ENCODE peak calls at places on chromosome 4, in four cellular contexts. O, M, C and B are unnamed samples.

GRCh38 chr4:174437756-174438155 is 84.5 kb downstream of the HPGD start:
- DNase-seq in M (no peak), O (no peak), C (no peak), B (no peak)

GRCh38 chr4:56803473-56803872 is 18.0 kb downstream of the SPINK2 start:
- DNase-seq in M (no peak), O (peak), C (no peak), B (no peak)

GRCh38 chr4:8394125-8394524 is 46.4 kb downstream of the ACOX3 start:
- DNase-seq in M (no peak), C (no peak), O (no peak), B (no peak)

GRCh38 chr4:2417765-2418651 is at the start of gene ZFYVE28:
- DNase-seq in C (peak), O (no peak), M (peak), B (peak)

GRCh38 chr4:54082168-54082567 is 17.8 kb upstream of the CHIC2 start:
- DNase-seq in C (no peak), O (no peak), M (no peak), B (no peak)

GRCh38 chr4:43339435-43339834 is 446.9 kb downstream of the GRXCR1 start:
- DNase-seq in M (no peak), C (no peak), O (no peak), B (no peak)

GRCh38 chr4:87258677-87259076 is 38.3 kb upstream of the KLHL8 start:
- DNase-seq in C (no peak), M (no peak), O (no peak), B (no peak)

GRCh38 chr4:100838286-100838685 is 320.5 kb upstream of the EMCN start:
- DNase-seq in O (no peak), C (no peak), M (no peak), B (no peak)

GRCh38 chr4:1337376-1337831 is 9.6 kb upstream of the UVSSA start:
- DNase-seq in C (peak), O (no peak), M (peak), B (no peak)

GRCh38 chr4:186651624-186652023 is 72.0 kb downstream of the FAT1 start:
- DNase-seq in O (no peak), M (no peak), C (no peak), B (no peak)

GRCh38 chr4:40953253-40954118 is 203.7 kb downstream of the NSUN7 start:
- DNase-seq in C (no peak), M (no peak), O (no peak), B (no peak)

GRCh38 chr4:164081801-164082200 is 587.3 kb downstream of the TMA16 start:
- DNase-seq in M (no peak), O (no peak), C (no peak), B (no peak)

GRCh38 chr4:103996637-103997036 is 276.9 kb upstream of the TACR3 start:
- DNase-seq in M (no peak), C (no peak), O (no peak), B (no peak)

GRCh38 chr4:153418581-153418980 is 47.6 kb upstream of the TMEM131L start:
- DNase-seq in O (no peak), M (no peak), C (no peak), B (no peak)

GRCh38 chr4:26372525-26373172 is 51.8 kb downstream of the RBPJ start:
- DNase-seq in M (no peak), C (peak), O (peak), B (peak)

GRCh38 chr4:5619913-5620625 is 88.3 kb downstream of the EVC2 start:
- DNase-seq in M (no peak), O (no peak), C (no peak), B (no peak)

GRCh38 chr4:109276482-109277095 is 25.9 kb downstream of the COL25A1 start:
- DNase-seq in O (peak), M (no peak), C (no peak), B (no peak)

GRCh38 chr4:173167793-173168395 is 717 bp upstream of the GALNT7 start:
- DNase-seq in C (no peak), O (peak), M (no peak), B (peak)

GRCh38 chr4:56757270-56757746 is 64.2 kb downstream of the SPINK2 start:
- DNase-seq in C (peak), O (peak), M (no peak), B (no peak)

GRCh38 chr4:10926025-10926424 is 241.5 kb upstream of the CLNK start:
- DNase-seq in C (no peak), M (no peak), O (no peak), B (no peak)

GRCh38 chr4:139890810-139891209 is 225.2 kb downstream of the MGST2 start:
- DNase-seq in O (no peak), M (no peak), C (no peak), B (no peak)

GRCh38 chr4:6560416-6561172 is 14.4 kb upstream of the MAN2B2 start:
- DNase-seq in M (no peak), C (no peak), O (no peak), B (no peak)

GRCh38 chr4:2339458-2340271 is 77.8 kb upstream of the MXD4 start:
- DNase-seq in O (no peak), C (no peak), M (peak), B (peak)

GRCh38 chr4:98516042-98516440 is 142.4 kb downstream of the TSPAN5 start:
- DNase-seq in O (no peak), M (no peak), C (no peak), B (no peak)

GRCh38 chr4:147029296-147029695 is 83.6 kb upstream of the TTC29 start:
- DNase-seq in C (no peak), M (no peak), O (no peak), B (no peak)

GRCh38 chr4:153789741-153790651 is 1.1 kb upstream of the SFRP2 start:
- DNase-seq in C (peak), M (no peak), O (no peak), B (no peak)

GRCh38 chr4:119480331-119480730 is 148.3 kb downstream of the PDE5A start:
- DNase-seq in M (no peak), O (no peak), C (no peak), B (no peak)

GRCh38 chr4:89285735-89286134 is 21.9 kb downstream of the GPRIN3 start:
- DNase-seq in C (no peak), M (no peak), O (no peak), B (no peak)

GRCh38 chr4:153205028-153205648 is 895 bp downstream of the TRIM2 start:
- DNase-seq in O (no peak), M (no peak), C (peak), B (peak)

GRCh38 chr4:156505341-156505955 is 466.2 kb downstream of the PDGFC start:
- DNase-seq in O (no peak), C (no peak), M (no peak), B (no peak)

GRCh38 chr4:99062120-99062519 is 26.5 kb downstream of the ADH5 start:
- DNase-seq in M (no peak), C (no peak), O (no peak), B (no peak)

GRCh38 chr4:25299476-25300203 is 12.9 kb upstream of the ZCCHC4 start:
- DNase-seq in O (no peak), M (no peak), C (no peak), B (no peak)

GRCh38 chr4:53490965-53491622 is 100.2 kb downstream of the LNX1 start:
- DNase-seq in C (no peak), M (no peak), O (peak), B (no peak)